ENCODE peak calls at places on chromosomes 16 and 17, in nine cellular contexts. C, L, O, A, P, N, G, X and M are unnamed samples.

GRCh38 chr16:56336071-56336688 is 89.2 kb downstream of the AMFR start:
- DNase-seq in O (no peak), A (no peak), L (no peak), X (no peak), N (no peak), G (no peak), C (no peak), P (no peak), M (no peak)

GRCh38 chr16:8108991-8109509 is 481.3 kb downstream of the TMEM114 start:
- DNase-seq in O (no peak), P (no peak), X (no peak), A (no peak), N (no peak), C (no peak), G (no peak), L (no peak), M (no peak)

GRCh38 chr16:278863-279366 is 1.5 kb upstream of the ARHGDIG start:
- DNase-seq in P (no peak), N (no peak), G (peak; percentile 49), C (no peak), O (no peak), A (no peak), L (peak; percentile 13), X (no peak), M (no peak)

GRCh38 chr16:4273858-4274291 is 1.1 kb upstream of the TFAP4 start:
- DNase-seq in O (peak; percentile 81), P (no peak), X (no peak), L (peak; percentile 64), C (peak; percentile 40), A (no peak), N (peak; percentile 40), G (peak; percentile 76), M (peak; percentile 57)

GRCh38 chr17:49748791-49749190 is 15.1 kb downstream of the FAM117A start:
- DNase-seq in P (no peak), O (no peak), L (no peak), A (no peak), N (no peak), G (no peak), X (no peak), C (no peak), M (no peak)

GRCh38 chr17:74414510-74414909 is 17.4 kb upstream of the GPRC5C start:
- DNase-seq in N (no peak), P (no peak), G (no peak), A (no peak), O (no peak), C (no peak), X (no peak), L (no peak), M (no peak)

GRCh38 chr17:19242323-19242722 is 5.2 kb downstream of the EPN2 start:
- DNase-seq in L (no peak), O (no peak), P (no peak), C (no peak), A (no peak), N (no peak), G (no peak), X (no peak), M (no peak)

GRCh38 chr17:79945591-79946255 is 89.9 kb downstream of the TBC1D16 start:
- DNase-seq in O (peak; percentile 27), P (no peak), A (no peak), L (no peak), X (no peak), C (no peak), N (no peak), G (no peak), M (no peak)

GRCh38 chr16:30615358-30616076 is 5.3 kb upstream of the ZNF689 start:
- DNase-seq in P (no peak), O (peak; percentile 78), L (peak; percentile 12), A (no peak), C (peak; percentile 54), N (no peak), X (no peak), G (peak; percentile 81), M (peak; percentile 58)

GRCh38 chr17:69415431-69415830 is 934 bp downstream of the MAP2K6 start:
- DNase-seq in A (no peak), G (no peak), C (no peak), N (no peak), O (no peak), X (no peak), P (no peak), L (no peak), M (no peak)

GRCh38 chr17:64507418-64507766 is 615 bp downstream of the CEP95 start:
- DNase-seq in G (peak; percentile 86), C (no peak), X (no peak), A (no peak), N (no peak), O (no peak), P (no peak), L (peak; percentile 76), M (peak; percentile 30)

GRCh38 chr17:9251273-9251672 is 230.0 kb downstream of the NTN1 start:
- DNase-seq in N (no peak), C (no peak), A (no peak), P (no peak), G (no peak), O (no peak), X (no peak), L (no peak), M (no peak)

GRCh38 chr17:9254841-9255240 is 233.5 kb downstream of the NTN1 start:
- DNase-seq in A (no peak), X (no peak), O (no peak), P (no peak), C (no peak), N (no peak), G (no peak), L (no peak), M (no peak)

GRCh38 chr17:9253308-9253707 is 232.0 kb downstream of the NTN1 start:
- DNase-seq in C (no peak), O (no peak), L (no peak), A (no peak), P (no peak), G (no peak), N (no peak), X (no peak), M (no peak)

GRCh38 chr17:9255838-9256237 is 234.5 kb downstream of the NTN1 start:
- DNase-seq in L (no peak), A (no peak), O (no peak), G (no peak), P (no peak), X (no peak), N (no peak), C (no peak), M (no peak)

GRCh38 chr17:9252525-9252924 is 231.2 kb downstream of the NTN1 start:
- DNase-seq in O (no peak), A (no peak), G (no peak), L (no peak), N (no peak), X (no peak), P (no peak), C (no peak), M (no peak)
- TF ChIP-seq CTCF in O (no peak), A (no peak), G (no peak), L (no peak), N (no peak), X (no peak), P (no peak), C (no peak), M (no peak)

DNA sequence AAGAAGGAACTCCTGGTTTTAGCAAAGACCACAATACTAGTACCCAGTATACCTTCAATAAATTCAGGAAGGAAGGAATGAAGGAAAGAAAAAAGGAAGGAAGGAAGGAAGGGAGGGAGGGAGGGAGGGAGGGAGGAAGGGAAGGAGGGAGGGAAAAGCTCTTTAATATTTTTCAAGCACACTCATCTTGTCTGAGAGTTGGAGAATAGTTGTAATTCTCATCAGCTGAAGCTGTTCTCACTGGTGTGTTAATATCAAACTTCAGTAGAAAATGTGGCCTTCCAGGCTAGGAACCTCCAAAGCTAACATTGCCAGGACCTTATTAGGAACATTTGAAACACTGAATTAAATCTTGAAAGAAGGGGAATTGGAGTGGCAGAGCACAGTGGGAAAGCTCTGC is 55.2 kb upstream of the CDH5 start:
- DNase-seq in L (no peak), G (no peak), O (no peak), C (no peak), X (no peak), P (no peak), A (no peak), N (no peak), M (no peak)
- TF ChIP-seq CTCF in L (no peak), G (no peak), O (no peak), C (no peak), X (no peak), P (no peak), A (no peak), N (no peak), M (no peak)

DNA sequence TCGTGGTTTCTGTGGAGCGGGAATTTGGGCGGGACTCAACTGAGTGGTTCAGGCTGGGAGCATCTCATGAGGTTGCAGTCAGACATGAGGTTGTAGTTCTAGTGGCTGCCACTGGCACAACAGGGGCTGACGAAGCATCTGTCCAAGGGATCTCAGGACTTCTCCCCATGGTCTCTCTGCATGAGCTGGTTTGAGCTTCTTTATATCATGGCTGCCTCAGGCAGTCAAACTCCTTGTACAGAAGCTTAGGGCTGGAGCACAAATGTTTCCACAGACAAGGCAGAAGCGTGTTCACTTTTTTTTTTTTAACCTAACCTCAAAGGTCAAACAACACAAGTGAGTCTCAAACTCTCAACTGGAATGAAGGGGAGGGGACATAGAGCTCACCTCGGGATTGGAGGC is 243.3 kb downstream of the MSI2 start:
- DNase-seq in G (no peak), L (no peak), N (no peak), X (no peak), C (no peak), P (no peak), A (no peak), O (no peak), M (no peak)
- TF ChIP-seq CTCF in G (no peak), L (no peak), N (no peak), X (no peak), C (no peak), P (peak; percentile 23), A (no peak), O (no peak), M (no peak)

GRCh38 chr16:22186517-22186916 is 19.6 kb upstream of the EEF2K start:
- DNase-seq in X (no peak), O (no peak), N (no peak), L (no peak), A (no peak), P (no peak), C (no peak), G (peak; percentile 73), M (peak; percentile 27)
- TF ChIP-seq CTCF in X (no peak), O (no peak), N (no peak), L (no peak), A (peak; percentile 12), P (peak; percentile 6), C (peak; percentile 40), G (peak; percentile 66), M (no peak)

GRCh38 chr16:87233928-87234327 is 83.3 kb downstream of the C16orf95 start:
- DNase-seq in G (peak; percentile 37), O (no peak), N (no peak), A (no peak), L (peak; percentile 46), P (no peak), C (no peak), X (no peak), M (no peak)
- TF ChIP-seq CTCF in G (peak; percentile 34), O (no peak), N (no peak), A (peak; percentile 43), L (peak; percentile 47), P (peak; percentile 57), C (no peak), X (no peak), M (peak; percentile 22)

GRCh38 chr17:77146882-77147281 is 6.1 kb downstream of the SEC14L1 start:
- DNase-seq in L (no peak), N (no peak), X (no peak), G (no peak), P (no peak), C (no peak), O (peak; percentile 80), A (no peak), M (peak; percentile 38)
- TF ChIP-seq CTCF in L (no peak), N (no peak), X (no peak), G (no peak), P (no peak), C (no peak), O (peak; percentile 34), A (no peak), M (no peak)